ENCODE peak calls at places on chromosomes 16 and 17, in nine cellular contexts. One of them, this sample, is unnamed.

GRCh38 chr16:17414421-17414820 is 56.3 kb downstream of the XYLT1 start:
- DNase-seq in A549: no peak
- DNase-seq in transverse colon: peak
- DNase-seq in suprapubic skin: no peak
- DNase-seq in K562: no peak
- DNase-seq in esophagus muscularis mucosa: no peak
- DNase-seq in ovary: no peak
- DNase-seq in HepG2: no peak
- DNase-seq in tibial nerve: no peak
- DNase-seq in this sample: no peak

GRCh38 chr17:32484041-32484461 is 2.7 kb upstream of the CDK5R1 start:
- DNase-seq in tibial nerve: no peak
- DNase-seq in transverse colon: no peak
- DNase-seq in esophagus muscularis mucosa: no peak
- DNase-seq in suprapubic skin: peak
- DNase-seq in HepG2: no peak
- DNase-seq in A549: no peak
- DNase-seq in ovary: no peak
- DNase-seq in K562: no peak
- DNase-seq in this sample: no peak

GRCh38 chr17:73803867-73804539 is 159.8 kb upstream of the SDK2 start:
- DNase-seq in suprapubic skin: no peak
- DNase-seq in tibial nerve: no peak
- DNase-seq in transverse colon: peak
- DNase-seq in esophagus muscularis mucosa: no peak
- DNase-seq in ovary: no peak
- DNase-seq in A549: no peak
- DNase-seq in K562: no peak
- DNase-seq in HepG2: no peak
- DNase-seq in this sample: no peak

GRCh38 chr17:19390951-19391350 is 4.0 kb upstream of the MFAP4 start:
- DNase-seq in HepG2: no peak
- DNase-seq in K562: no peak
- DNase-seq in suprapubic skin: no peak
- DNase-seq in tibial nerve: no peak
- DNase-seq in A549: no peak
- DNase-seq in esophagus muscularis mucosa: no peak
- DNase-seq in transverse colon: no peak
- DNase-seq in ovary: no peak
- DNase-seq in this sample: no peak

GRCh38 chr17:78997231-78997741 is 12.3 kb downstream of the CANT1 start:
- DNase-seq in A549: no peak
- DNase-seq in tibial nerve: no peak
- DNase-seq in esophagus muscularis mucosa: no peak
- DNase-seq in HepG2: no peak
- DNase-seq in suprapubic skin: peak
- DNase-seq in K562: no peak
- DNase-seq in transverse colon: no peak
- DNase-seq in ovary: peak
- DNase-seq in this sample: no peak

GRCh38 chr17:58703137-58703846 is 10.9 kb downstream of the RAD51C start:
- DNase-seq in ovary: no peak
- DNase-seq in esophagus muscularis mucosa: no peak
- DNase-seq in K562: no peak
- DNase-seq in transverse colon: no peak
- DNase-seq in A549: no peak
- DNase-seq in HepG2: no peak
- DNase-seq in suprapubic skin: no peak
- DNase-seq in tibial nerve: no peak
- DNase-seq in this sample: no peak

GRCh38 chr16:22816475-22816874 is 2.5 kb downstream of the HS3ST2 start:
- DNase-seq in A549: peak
- DNase-seq in transverse colon: no peak
- DNase-seq in esophagus muscularis mucosa: no peak
- DNase-seq in HepG2: no peak
- DNase-seq in ovary: no peak
- DNase-seq in K562: no peak
- DNase-seq in suprapubic skin: no peak
- DNase-seq in tibial nerve: no peak
- DNase-seq in this sample: no peak

GRCh38 chr16:26672206-26672605 is 394.5 kb upstream of the C16orf82 start:
- DNase-seq in esophagus muscularis mucosa: peak
- DNase-seq in K562: no peak
- DNase-seq in transverse colon: no peak
- DNase-seq in ovary: no peak
- DNase-seq in suprapubic skin: no peak
- DNase-seq in HepG2: no peak
- DNase-seq in A549: no peak
- DNase-seq in tibial nerve: no peak
- DNase-seq in this sample: no peak

GRCh38 chr17:4599505-4600281 is 15.4 kb downstream of the SMTNL2 start:
- DNase-seq in ovary: peak
- DNase-seq in suprapubic skin: no peak
- DNase-seq in A549: no peak
- DNase-seq in transverse colon: no peak
- DNase-seq in esophagus muscularis mucosa: no peak
- DNase-seq in tibial nerve: no peak
- DNase-seq in HepG2: peak
- DNase-seq in K562: peak
- DNase-seq in this sample: no peak

GRCh38 chr16:53080345-53081031 is 25.7 kb downstream of the CHD9 start:
- DNase-seq in tibial nerve: peak
- DNase-seq in transverse colon: peak
- DNase-seq in K562: no peak
- DNase-seq in esophagus muscularis mucosa: no peak
- DNase-seq in suprapubic skin: no peak
- DNase-seq in ovary: peak
- DNase-seq in HepG2: no peak
- DNase-seq in A549: peak
- DNase-seq in this sample: no peak

GRCh38 chr17:79012563-79013134 is 3.1 kb upstream of the CANT1 start:
- DNase-seq in suprapubic skin: no peak
- DNase-seq in transverse colon: no peak
- DNase-seq in esophagus muscularis mucosa: no peak
- DNase-seq in K562: no peak
- DNase-seq in HepG2: no peak
- DNase-seq in ovary: no peak
- DNase-seq in tibial nerve: no peak
- DNase-seq in A549: no peak
- DNase-seq in this sample: no peak

GRCh38 chr17:77247048-77247541 is 106.3 kb downstream of the SEC14L1 start:
- DNase-seq in esophagus muscularis mucosa: peak
- DNase-seq in suprapubic skin: no peak
- DNase-seq in K562: peak
- DNase-seq in transverse colon: peak
- DNase-seq in A549: peak
- DNase-seq in tibial nerve: peak
- DNase-seq in ovary: peak
- DNase-seq in HepG2: peak
- DNase-seq in this sample: peak

GRCh38 chr16:4698321-4699029 is 5.1 kb downstream of the NUDT16L1 start:
- DNase-seq in ovary: peak
- DNase-seq in A549: no peak
- DNase-seq in HepG2: no peak
- DNase-seq in transverse colon: no peak
- DNase-seq in tibial nerve: no peak
- DNase-seq in esophagus muscularis mucosa: no peak
- DNase-seq in K562: no peak
- DNase-seq in suprapubic skin: no peak
- DNase-seq in this sample: no peak

DNA sequence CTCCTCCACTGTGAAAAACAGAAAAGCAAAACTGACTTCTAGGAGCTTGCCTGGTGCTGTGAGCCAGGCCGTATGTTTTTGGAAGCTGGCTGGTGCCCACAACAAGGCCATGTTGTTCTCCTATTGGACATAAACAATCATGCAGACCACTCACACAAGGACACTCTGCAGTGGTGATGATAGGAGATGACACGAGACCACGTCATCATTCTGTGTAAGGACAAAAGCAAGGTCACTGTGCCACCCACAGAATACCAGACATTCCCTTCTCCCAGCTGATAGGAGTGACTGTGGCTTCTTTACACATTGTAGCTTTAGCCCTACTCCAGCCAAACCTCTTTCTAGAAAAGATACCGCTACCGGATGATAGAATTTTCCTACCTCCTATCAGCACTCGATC is 47.7 kb upstream of the LCMT1 start:
- DNase-seq in HepG2: peak
- DNase-seq in ovary: no peak
- DNase-seq in suprapubic skin: no peak
- DNase-seq in transverse colon: no peak
- DNase-seq in K562: peak
- DNase-seq in A549: no peak
- DNase-seq in tibial nerve: no peak
- DNase-seq in esophagus muscularis mucosa: no peak
- DNase-seq in this sample: no peak
- TF ChIP-seq POLR2A in HepG2: no peak
- TF ChIP-seq POLR2A in ovary: no peak
- TF ChIP-seq POLR2A in suprapubic skin: no peak
- TF ChIP-seq POLR2A in transverse colon: no peak
- TF ChIP-seq POLR2A in K562: no peak
- TF ChIP-seq POLR2A in A549: no peak
- TF ChIP-seq POLR2A in tibial nerve: no peak
- TF ChIP-seq POLR2A in esophagus muscularis mucosa: no peak
- TF ChIP-seq POLR2A in this sample: no peak

DNA sequence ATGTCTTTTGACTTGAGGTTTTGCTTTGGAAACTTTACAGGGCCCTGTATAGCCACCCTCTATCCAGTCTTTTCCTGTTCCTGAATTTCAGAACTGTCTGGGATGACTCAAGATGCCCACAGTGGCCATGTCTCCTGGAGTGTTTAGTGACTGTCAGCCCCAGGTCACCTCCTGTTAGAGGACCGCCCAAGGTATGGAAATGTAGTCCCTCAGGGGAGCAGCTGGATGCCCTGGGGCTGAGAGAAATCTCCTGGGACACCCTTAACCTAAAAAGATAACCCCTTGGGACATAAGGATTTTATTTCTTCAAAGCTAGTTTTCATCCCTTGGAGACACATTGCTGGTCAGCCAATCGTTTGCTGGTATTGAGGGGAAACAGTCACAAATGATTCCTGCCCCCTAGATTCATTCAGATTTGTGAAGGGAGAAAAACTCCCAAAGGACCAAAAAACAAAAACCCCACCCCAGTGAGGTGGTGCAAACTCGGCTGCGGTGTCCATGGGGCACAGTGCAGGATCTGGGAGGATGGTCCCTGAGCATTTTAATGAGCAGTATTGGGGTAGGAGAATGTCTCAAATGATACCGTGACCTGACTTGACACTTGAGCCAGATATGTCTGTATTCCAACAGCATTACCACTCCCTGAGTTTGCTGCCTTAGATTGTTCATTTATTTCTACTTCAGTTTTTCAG is 1.7 kb downstream of the ZNF267 start:
- DNase-seq in tibial nerve: no peak
- DNase-seq in transverse colon: no peak
- DNase-seq in A549: no peak
- DNase-seq in ovary: no peak
- DNase-seq in HepG2: no peak
- DNase-seq in suprapubic skin: no peak
- DNase-seq in esophagus muscularis mucosa: no peak
- DNase-seq in K562: no peak
- DNase-seq in this sample: no peak
- TF ChIP-seq EP300 in tibial nerve: no peak
- TF ChIP-seq EP300 in transverse colon: no peak
- TF ChIP-seq EP300 in A549: no peak
- TF ChIP-seq EP300 in ovary: no peak
- TF ChIP-seq EP300 in HepG2: no peak
- TF ChIP-seq EP300 in suprapubic skin: no peak
- TF ChIP-seq EP300 in esophagus muscularis mucosa: no peak
- TF ChIP-seq EP300 in K562: no peak
- TF ChIP-seq EP300 in this sample: no peak

DNA sequence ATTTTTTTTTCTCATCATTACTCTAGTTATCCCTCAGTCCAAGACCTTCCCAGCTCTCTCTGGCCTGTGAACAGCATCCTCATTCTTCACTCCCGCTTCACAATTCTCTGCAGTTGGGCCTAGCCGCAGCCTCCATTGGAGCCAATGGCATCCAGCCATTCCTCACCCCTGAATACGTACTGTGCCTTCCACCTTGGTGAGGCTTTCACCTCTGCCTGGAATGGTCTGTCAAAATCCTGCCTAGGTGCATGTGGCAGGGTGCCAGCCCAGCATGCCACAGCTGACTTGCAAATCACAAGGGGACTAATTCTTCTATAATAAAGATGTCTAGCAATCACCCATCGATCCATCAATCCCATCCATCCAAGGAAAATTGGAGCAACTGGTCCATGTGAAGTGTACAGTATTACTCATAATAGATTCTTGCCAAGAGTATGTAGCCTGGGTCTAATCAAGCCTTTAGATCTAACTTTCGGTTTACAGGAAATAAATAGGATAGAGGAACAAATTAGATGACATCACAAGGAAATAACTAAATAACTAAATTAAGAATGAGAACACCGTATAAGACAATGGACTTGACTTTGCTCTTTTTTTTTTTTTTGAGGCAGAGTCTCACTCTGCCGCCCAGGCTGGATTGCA is 5.1 kb upstream of the CX3CL1 start:
- DNase-seq in A549: no peak
- DNase-seq in suprapubic skin: no peak
- DNase-seq in esophagus muscularis mucosa: peak
- DNase-seq in ovary: no peak
- DNase-seq in HepG2: no peak
- DNase-seq in tibial nerve: no peak
- DNase-seq in transverse colon: no peak
- DNase-seq in K562: no peak
- DNase-seq in this sample: no peak
- TF ChIP-seq CTCF in A549: no peak
- TF ChIP-seq CTCF in suprapubic skin: no peak
- TF ChIP-seq CTCF in esophagus muscularis mucosa: no peak
- TF ChIP-seq CTCF in ovary: no peak
- TF ChIP-seq CTCF in HepG2: no peak
- TF ChIP-seq CTCF in tibial nerve: no peak
- TF ChIP-seq CTCF in transverse colon: no peak
- TF ChIP-seq CTCF in K562: no peak
- TF ChIP-seq CTCF in this sample: no peak

DNA sequence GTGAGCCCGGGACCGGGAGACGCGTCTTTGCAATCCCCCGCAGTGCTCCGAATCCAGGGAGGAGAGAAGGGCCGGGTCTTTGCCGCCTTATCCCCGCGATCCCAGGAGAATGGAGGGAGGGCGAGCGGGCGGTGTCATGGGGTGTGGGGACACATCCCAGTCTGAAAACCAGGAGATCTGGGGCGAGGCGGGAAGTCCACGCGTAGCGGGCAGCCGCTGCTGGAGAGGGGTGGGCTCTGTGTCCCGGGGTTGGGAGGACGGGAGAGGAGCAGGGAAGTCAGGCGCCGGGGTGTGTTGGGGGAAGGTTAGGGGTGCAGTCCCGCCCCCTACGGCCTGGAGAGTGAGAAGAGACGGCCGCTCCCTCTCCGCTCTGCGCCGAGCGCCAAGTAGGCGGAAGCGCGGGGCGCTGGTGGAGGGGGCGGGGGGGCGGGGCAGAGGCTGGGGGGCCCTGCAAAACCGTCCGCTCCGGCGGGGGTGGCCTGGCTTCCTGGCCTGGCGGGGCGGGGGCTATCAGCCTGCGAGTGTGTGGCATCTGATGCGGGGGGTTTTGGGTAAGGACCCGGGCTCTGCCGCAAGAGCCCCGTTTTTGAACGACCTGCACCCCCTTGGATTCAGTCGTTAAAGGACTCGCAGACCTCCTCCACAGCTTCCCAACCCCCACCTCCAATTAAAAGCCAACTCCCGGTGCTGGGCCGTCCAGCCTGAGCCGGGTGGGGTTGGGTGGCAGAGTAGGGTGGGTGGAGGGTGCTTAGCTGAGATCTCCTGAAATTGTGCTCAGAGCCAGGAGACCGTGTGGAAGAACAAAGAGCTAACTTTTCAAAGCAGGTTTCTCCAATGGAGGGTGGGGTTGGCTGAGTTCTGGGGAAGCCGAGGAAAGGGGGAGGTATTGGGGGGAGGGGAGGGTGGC is 654 bp downstream of the LASP1 start:
- DNase-seq in esophagus muscularis mucosa: no peak
- DNase-seq in tibial nerve: peak
- DNase-seq in K562: peak
- DNase-seq in suprapubic skin: peak
- DNase-seq in ovary: peak
- DNase-seq in HepG2: peak
- DNase-seq in A549: peak
- DNase-seq in transverse colon: peak
- DNase-seq in this sample: peak
- TF ChIP-seq POLR2A in esophagus muscularis mucosa: no peak
- TF ChIP-seq POLR2A in tibial nerve: no peak
- TF ChIP-seq POLR2A in K562: peak
- TF ChIP-seq POLR2A in suprapubic skin: no peak
- TF ChIP-seq POLR2A in ovary: no peak
- TF ChIP-seq POLR2A in HepG2: no peak
- TF ChIP-seq POLR2A in A549: no peak
- TF ChIP-seq POLR2A in transverse colon: no peak
- TF ChIP-seq POLR2A in this sample: no peak